ENCODE peak calls at places on chromosomes 4 and X, in six cellular contexts. One of them, this sample, is unnamed.

GRCh38 chrX:30309139-30309571 is at the start of gene NR0B1:
- DNase-seq in cardiac fibroblast: no peak
- DNase-seq in fibroblast of mammary gland: no peak
- DNase-seq in fibroblast of lung: peak; percentile 8
- DNase-seq in MM.1S: no peak
- DNase-seq in AG04450: no peak
- DNase-seq in this sample: no peak

GRCh38 chrX:96763608-96764007 is 79.0 kb downstream of the DIAPH2 start:
- DNase-seq in cardiac fibroblast: no peak
- DNase-seq in fibroblast of mammary gland: no peak
- DNase-seq in fibroblast of lung: no peak
- DNase-seq in MM.1S: no peak
- DNase-seq in AG04450: no peak
- DNase-seq in this sample: no peak

GRCh38 chr4:25449270-25449669 is 72.2 kb downstream of the ANAPC4 start:
- DNase-seq in cardiac fibroblast: peak; percentile 21
- DNase-seq in fibroblast of mammary gland: no peak
- DNase-seq in fibroblast of lung: peak; percentile 12
- DNase-seq in MM.1S: no peak
- DNase-seq in AG04450: no peak
- DNase-seq in this sample: no peak

GRCh38 chr4:75912968-75913367 is 10.7 kb upstream of the PPEF2 start:
- DNase-seq in cardiac fibroblast: no peak
- DNase-seq in fibroblast of mammary gland: no peak
- DNase-seq in fibroblast of lung: no peak
- DNase-seq in MM.1S: no peak
- DNase-seq in AG04450: no peak
- DNase-seq in this sample: no peak

GRCh38 chrX:16822723-16823122 is 36.5 kb downstream of the TXLNG start:
- DNase-seq in cardiac fibroblast: peak; percentile 88
- DNase-seq in fibroblast of mammary gland: peak; percentile 85
- DNase-seq in fibroblast of lung: peak; percentile 83
- DNase-seq in MM.1S: no peak
- DNase-seq in AG04450: no peak
- DNase-seq in this sample: peak; percentile 54

GRCh38 chrX:107610667-107611066 is 17.6 kb upstream of the PRPS1 start:
- DNase-seq in cardiac fibroblast: no peak
- DNase-seq in fibroblast of mammary gland: no peak
- DNase-seq in fibroblast of lung: no peak
- DNase-seq in MM.1S: no peak
- DNase-seq in AG04450: no peak
- DNase-seq in this sample: no peak

GRCh38 chr4:83329521-83330105 is 5.0 kb downstream of the HPSE start:
- DNase-seq in cardiac fibroblast: peak; percentile 52
- DNase-seq in fibroblast of mammary gland: peak; percentile 68
- DNase-seq in fibroblast of lung: no peak
- DNase-seq in MM.1S: no peak
- DNase-seq in AG04450: no peak
- DNase-seq in this sample: peak; percentile 41

GRCh38 chr4:142607976-142608375 is 238.1 kb downstream of the INPP4B start:
- DNase-seq in cardiac fibroblast: no peak
- DNase-seq in fibroblast of mammary gland: no peak
- DNase-seq in fibroblast of lung: no peak
- DNase-seq in MM.1S: no peak
- DNase-seq in AG04450: no peak
- DNase-seq in this sample: no peak

GRCh38 chr4:149521611-149522010 is 294.0 kb downstream of the IQCM start:
- DNase-seq in cardiac fibroblast: no peak
- DNase-seq in fibroblast of mammary gland: peak; percentile 49
- DNase-seq in fibroblast of lung: peak; percentile 90
- DNase-seq in MM.1S: no peak
- DNase-seq in AG04450: no peak
- DNase-seq in this sample: no peak

GRCh38 chrX:47232197-47232802 is 509 bp upstream of the USP11 start:
- DNase-seq in cardiac fibroblast: no peak
- DNase-seq in fibroblast of mammary gland: no peak
- DNase-seq in fibroblast of lung: no peak
- DNase-seq in MM.1S: no peak
- DNase-seq in AG04450: no peak
- DNase-seq in this sample: no peak

GRCh38 chrX:64204701-64205440 is 637 bp downstream of the AMER1 start:
- DNase-seq in cardiac fibroblast: peak; percentile 26
- DNase-seq in fibroblast of mammary gland: peak; percentile 28
- DNase-seq in fibroblast of lung: peak; percentile 34
- DNase-seq in MM.1S: peak; percentile 10
- DNase-seq in AG04450: no peak
- DNase-seq in this sample: peak; percentile 35

GRCh38 chr4:110635155-110635479 is 12.2 kb upstream of the PITX2 start:
- DNase-seq in cardiac fibroblast: no peak
- DNase-seq in fibroblast of mammary gland: no peak
- DNase-seq in fibroblast of lung: no peak
- DNase-seq in MM.1S: no peak
- DNase-seq in AG04450: no peak
- DNase-seq in this sample: no peak

GRCh38 chr4:179595671-179596410 is 2153.6 kb upstream of the AGA start:
- DNase-seq in cardiac fibroblast: peak; percentile 12
- DNase-seq in fibroblast of mammary gland: peak; percentile 69
- DNase-seq in fibroblast of lung: peak; percentile 98
- DNase-seq in MM.1S: no peak
- DNase-seq in AG04450: peak; percentile 76
- DNase-seq in this sample: peak; percentile 11

GRCh38 chrX:77167993-77168392 is 279.2 kb upstream of the FGF16 start:
- DNase-seq in cardiac fibroblast: peak; percentile 74
- DNase-seq in fibroblast of mammary gland: no peak
- DNase-seq in fibroblast of lung: no peak
- DNase-seq in MM.1S: no peak
- DNase-seq in AG04450: no peak
- DNase-seq in this sample: peak; percentile 0

DNA sequence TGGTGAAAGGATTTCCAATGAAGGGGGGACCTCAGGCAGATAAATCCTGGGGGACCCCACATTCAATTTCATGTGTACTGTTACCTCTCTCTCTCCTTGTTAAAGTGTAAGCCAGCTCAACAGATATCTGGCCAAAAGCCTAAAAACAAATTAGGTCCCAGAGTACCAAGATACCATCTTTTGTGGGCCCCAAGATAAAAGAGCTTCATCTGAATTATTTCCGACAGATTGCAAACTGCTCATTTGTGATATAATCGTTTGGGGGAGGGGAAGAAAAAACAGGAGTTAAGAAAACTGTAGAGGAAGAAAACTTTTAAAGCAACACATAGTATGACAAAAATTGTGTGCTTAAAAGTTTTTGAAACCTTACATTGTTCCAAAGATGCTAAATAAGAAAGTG is 33.6 kb downstream of the GRIA3 start:
- DNase-seq in cardiac fibroblast: no peak
- DNase-seq in fibroblast of mammary gland: no peak
- DNase-seq in fibroblast of lung: no peak
- DNase-seq in MM.1S: no peak
- DNase-seq in AG04450: no peak
- DNase-seq in this sample: no peak
- H3K4me3 ChIP-seq in cardiac fibroblast: no peak overlapping the region
- H3K4me3 ChIP-seq in fibroblast of mammary gland: no peak overlapping the region
- H3K4me3 ChIP-seq in fibroblast of lung: no peak overlapping the region
- H3K4me3 ChIP-seq in MM.1S: no peak overlapping the region
- H3K4me3 ChIP-seq in AG04450: no peak overlapping the region
- H3K4me3 ChIP-seq in this sample: no peak overlapping the region

GRCh38 chr4:139514382-139515059 is 41.5 kb downstream of the SETD7 start:
- DNase-seq in cardiac fibroblast: no peak
- DNase-seq in fibroblast of mammary gland: no peak
- DNase-seq in fibroblast of lung: no peak
- DNase-seq in MM.1S: no peak
- DNase-seq in AG04450: no peak
- DNase-seq in this sample: no peak

GRCh38 chr4:139508581-139509237 is 47.3 kb downstream of the SETD7 start:
- DNase-seq in cardiac fibroblast: no peak
- DNase-seq in fibroblast of mammary gland: no peak
- DNase-seq in fibroblast of lung: no peak
- DNase-seq in MM.1S: no peak
- DNase-seq in AG04450: no peak
- DNase-seq in this sample: no peak

GRCh38 chr4:139506774-139507173 is 49.2 kb downstream of the SETD7 start:
- DNase-seq in cardiac fibroblast: no peak
- DNase-seq in fibroblast of mammary gland: no peak
- DNase-seq in fibroblast of lung: no peak
- DNase-seq in MM.1S: no peak
- DNase-seq in AG04450: no peak
- DNase-seq in this sample: no peak

GRCh38 chr4:139511320-139511719 is 44.7 kb downstream of the SETD7 start:
- DNase-seq in cardiac fibroblast: peak; percentile 65
- DNase-seq in fibroblast of mammary gland: no peak
- DNase-seq in fibroblast of lung: peak; percentile 70
- DNase-seq in MM.1S: no peak
- DNase-seq in AG04450: no peak
- DNase-seq in this sample: no peak

GRCh38 chr4:139509727-139510410 is 46.1 kb downstream of the SETD7 start:
- DNase-seq in cardiac fibroblast: peak; percentile 22
- DNase-seq in fibroblast of mammary gland: no peak
- DNase-seq in fibroblast of lung: no peak
- DNase-seq in MM.1S: no peak
- DNase-seq in AG04450: no peak
- DNase-seq in this sample: peak; percentile 54
- TF ChIP-seq CTCF in cardiac fibroblast: peak; percentile 27
- TF ChIP-seq CTCF in fibroblast of mammary gland: peak; percentile 36
- TF ChIP-seq CTCF in fibroblast of lung: peak; percentile 10
- TF ChIP-seq CTCF in MM.1S: peak; percentile 4
- TF ChIP-seq CTCF in AG04450: peak; percentile 45
- TF ChIP-seq CTCF in this sample: peak; percentile 73

GRCh38 chr4:40629401-40630334 is at the start of gene RBM47:
- DNase-seq in cardiac fibroblast: peak; percentile 49
- DNase-seq in fibroblast of mammary gland: peak; percentile 50
- DNase-seq in fibroblast of lung: peak; percentile 60
- DNase-seq in MM.1S: peak; percentile 89
- DNase-seq in AG04450: no peak
- DNase-seq in this sample: peak; percentile 51
- H3K4me3 ChIP-seq in cardiac fibroblast: peak within 1 kb of the TSS; percentile 54
- H3K4me3 ChIP-seq in fibroblast of mammary gland: peak within 1 kb of the TSS; percentile 60
- H3K4me3 ChIP-seq in fibroblast of lung: peak within 1 kb of the TSS; percentile 83
- H3K4me3 ChIP-seq in MM.1S: peak within 1 kb of the TSS; percentile 92
- H3K4me3 ChIP-seq in AG04450: peak within 1 kb of the TSS; percentile 67
- H3K4me3 ChIP-seq in this sample: peak within 1 kb of the TSS; percentile 70

DNA sequence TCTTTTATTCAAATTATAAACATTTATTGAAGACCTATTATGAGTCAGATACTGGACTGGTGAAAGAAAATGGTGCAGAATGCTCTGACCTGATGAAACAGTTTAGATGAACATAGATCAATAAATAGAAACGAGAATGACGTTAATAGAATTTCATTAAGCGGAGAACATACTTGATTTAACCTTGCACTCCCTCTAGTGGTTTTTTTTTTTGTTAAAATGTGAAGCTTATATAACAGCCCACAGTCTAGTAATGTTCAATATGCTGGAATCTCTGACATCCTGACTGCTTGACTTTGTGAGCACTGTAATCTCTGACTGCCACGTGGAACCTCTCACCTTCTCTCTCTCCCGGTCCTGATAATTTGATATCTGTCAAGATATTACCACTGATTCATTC is 32.3 kb downstream of the HDAC8 start:
- DNase-seq in cardiac fibroblast: peak; percentile 53
- DNase-seq in fibroblast of mammary gland: peak; percentile 59
- DNase-seq in fibroblast of lung: peak; percentile 28
- DNase-seq in MM.1S: no peak
- DNase-seq in AG04450: peak; percentile 6
- DNase-seq in this sample: peak; percentile 52
- TF ChIP-seq CTCF in cardiac fibroblast: no peak
- TF ChIP-seq CTCF in fibroblast of mammary gland: peak; percentile 34
- TF ChIP-seq CTCF in fibroblast of lung: no peak
- TF ChIP-seq CTCF in MM.1S: no peak
- TF ChIP-seq CTCF in AG04450: peak; percentile 35
- TF ChIP-seq CTCF in this sample: peak; percentile 39

GRCh38 chr4:168877407-168877778 is 132.7 kb downstream of the CBR4 start:
- DNase-seq in cardiac fibroblast: peak; percentile 45
- DNase-seq in fibroblast of mammary gland: no peak
- DNase-seq in fibroblast of lung: no peak
- DNase-seq in MM.1S: no peak
- DNase-seq in AG04450: no peak
- DNase-seq in this sample: no peak
- H3K4me3 ChIP-seq in cardiac fibroblast: no peak overlapping the region
- H3K4me3 ChIP-seq in fibroblast of mammary gland: peak overlapping the region; percentile 30
- H3K4me3 ChIP-seq in fibroblast of lung: peak overlapping the region; percentile 40
- H3K4me3 ChIP-seq in MM.1S: no peak overlapping the region
- H3K4me3 ChIP-seq in AG04450: peak overlapping the region; percentile 42
- H3K4me3 ChIP-seq in this sample: peak overlapping the region; percentile 54

DNA sequence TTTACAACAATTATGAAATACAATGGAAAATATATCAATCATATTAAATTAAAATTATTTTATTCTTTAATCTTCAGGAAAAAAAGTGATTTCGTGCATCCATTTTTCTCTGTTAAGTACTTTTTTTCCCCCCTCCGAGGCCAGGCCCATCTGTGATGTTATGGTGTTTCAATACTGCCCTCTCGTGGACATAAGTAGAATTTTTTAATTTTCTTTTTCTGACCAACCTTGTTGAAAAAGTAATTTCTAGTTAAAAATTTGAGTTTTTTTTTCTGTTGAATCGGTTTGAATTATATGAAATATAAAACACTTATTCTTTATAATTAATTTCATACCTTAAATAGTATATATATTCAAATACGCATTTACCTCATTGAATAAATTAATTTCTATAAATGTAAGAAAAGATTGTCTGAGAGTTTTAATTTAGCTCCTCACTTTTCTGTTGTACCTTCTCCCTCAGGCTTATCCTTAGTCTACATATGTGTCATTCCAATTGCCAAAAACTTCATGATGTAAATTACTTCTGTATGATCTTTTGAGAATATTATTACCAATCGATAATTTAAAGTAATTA is 175.8 kb upstream of the TECRL start:
- DNase-seq in cardiac fibroblast: peak; percentile 54
- DNase-seq in fibroblast of mammary gland: peak; percentile 53
- DNase-seq in fibroblast of lung: peak; percentile 36
- DNase-seq in MM.1S: peak; percentile 64
- DNase-seq in AG04450: no peak
- DNase-seq in this sample: peak; percentile 55
- TF ChIP-seq CTCF in cardiac fibroblast: peak; percentile 48
- TF ChIP-seq CTCF in fibroblast of mammary gland: peak; percentile 50
- TF ChIP-seq CTCF in fibroblast of lung: peak; percentile 39
- TF ChIP-seq CTCF in MM.1S: peak; percentile 44
- TF ChIP-seq CTCF in AG04450: peak; percentile 35
- TF ChIP-seq CTCF in this sample: peak; percentile 62

DNA sequence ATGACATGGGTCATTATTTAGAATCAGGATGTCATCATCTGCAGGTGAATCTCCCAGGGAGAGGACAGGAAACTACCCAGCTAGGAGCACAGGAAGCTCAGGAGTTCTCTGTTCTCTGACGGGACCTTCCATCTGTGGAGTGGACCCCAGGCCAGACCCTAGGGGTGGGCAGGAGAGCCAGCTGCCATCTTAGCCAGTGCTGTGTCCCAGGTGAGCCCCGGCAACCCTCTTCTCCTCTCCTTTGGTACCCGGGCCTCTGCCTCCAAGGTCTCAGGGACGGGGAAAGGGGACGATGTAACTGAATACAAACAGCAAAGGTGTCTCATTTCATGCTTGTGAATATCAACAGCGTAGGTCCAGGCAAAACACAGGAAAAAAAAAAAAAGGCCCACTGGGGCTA is 48.5 kb downstream of the C4orf50 start:
- DNase-seq in cardiac fibroblast: no peak
- DNase-seq in fibroblast of mammary gland: no peak
- DNase-seq in fibroblast of lung: no peak
- DNase-seq in MM.1S: no peak
- DNase-seq in AG04450: no peak
- DNase-seq in this sample: no peak
- H3K4me3 ChIP-seq in cardiac fibroblast: no peak overlapping the region
- H3K4me3 ChIP-seq in fibroblast of mammary gland: no peak overlapping the region
- H3K4me3 ChIP-seq in fibroblast of lung: no peak overlapping the region
- H3K4me3 ChIP-seq in MM.1S: no peak overlapping the region
- H3K4me3 ChIP-seq in AG04450: no peak overlapping the region
- H3K4me3 ChIP-seq in this sample: no peak overlapping the region